ENCODE peak calls at places on chromosome 21, in nine cellular contexts. W, A, T, G, Z, E, S, X and R are unnamed samples. For H3K9me3, the result is how much of the 10 kb centered on the place peaks cover.

GRCh38 chr21:28538987-28539622 is 453.6 kb downstream of the LTN1 start:
- DNase-seq in W (no peak), A (no peak), T (no peak), G (peak), Z (no peak), E (no peak), S (no peak), X (no peak), R (peak)

GRCh38 chr21:43884012-43884860 is 19.2 kb downstream of the AGPAT3 start:
- DNase-seq in W (no peak), A (no peak), T (no peak), G (peak), Z (peak), E (peak), S (peak), X (no peak), R (no peak)

GRCh38 chr21:38343691-38344090 is 86.9 kb downstream of the KCNJ15 start:
- DNase-seq in W (peak), A (no peak), T (no peak), G (peak), Z (no peak), E (no peak), S (no peak), X (no peak), R (no peak)

GRCh38 chr21:37582613-37583012 is 216.0 kb downstream of the DYRK1A start:
- DNase-seq in W (no peak), A (no peak), T (no peak), G (peak), Z (no peak), E (no peak), S (no peak), X (peak), R (peak)

GRCh38 chr21:26977741-26978140 is 10.9 kb upstream of the ADAMTS5 start:
- DNase-seq in W (no peak), A (no peak), T (no peak), G (no peak), Z (no peak), E (no peak), S (no peak), X (no peak), R (no peak)

GRCh38 chr21:38234395-38235142 is 22.2 kb upstream of the KCNJ15 start:
- DNase-seq in W (no peak), A (no peak), T (no peak), G (no peak), Z (no peak), E (no peak), S (peak), X (no peak), R (no peak)

GRCh38 chr21:38479641-38480515 is 18.4 kb downstream of the ERG start:
- DNase-seq in W (no peak), A (no peak), T (no peak), G (no peak), Z (no peak), E (no peak), S (no peak), X (no peak), R (no peak)

GRCh38 chr21:37365657-37366487 is 701 bp upstream of the DYRK1A start:
- DNase-seq in W (peak), A (peak), T (peak), G (peak), Z (peak), E (peak), S (peak), X (peak), R (no peak)

GRCh38 chr21:14737278-14737677 is 191.2 kb upstream of the SAMSN1 start:
- DNase-seq in W (no peak), A (no peak), T (no peak), G (peak), Z (no peak), E (no peak), S (no peak), X (no peak), R (no peak)

GRCh38 chr21:25896657-25897056 is 161.9 kb downstream of the GABPA start:
- DNase-seq in W (no peak), A (no peak), T (no peak), G (no peak), Z (no peak), E (no peak), S (no peak), X (no peak), R (no peak)

GRCh38 chr21:46624050-46624449 is 11.4 kb upstream of the PRMT2 start:
- DNase-seq in W (no peak), A (peak), T (no peak), G (no peak), Z (no peak), E (no peak), S (no peak), X (no peak), R (no peak)

GRCh38 chr21:46667191-46667734 is 31.8 kb downstream of the PRMT2 start:
- DNase-seq in W (no peak), A (no peak), T (no peak), G (peak), Z (no peak), E (peak), S (no peak), X (no peak), R (no peak)

GRCh38 chr21:35748683-35749314 is 311.5 kb downstream of the SETD4 start:
- DNase-seq in W (no peak), A (no peak), T (no peak), G (no peak), Z (no peak), E (no peak), S (no peak), X (no peak), R (no peak)

GRCh38 chr21:43603641-43604504 is 55.4 kb downstream of the HSF2BP start:
- DNase-seq in W (no peak), A (no peak), T (no peak), G (no peak), Z (no peak), E (no peak), S (no peak), X (no peak), R (no peak)

GRCh38 chr21:37435120-37435519 is 68.5 kb downstream of the DYRK1A start:
- DNase-seq in W (no peak), A (no peak), T (peak), G (peak), Z (no peak), E (peak), S (no peak), X (peak), R (peak)

GRCh38 chr21:26469789-26470188 is 103.3 kb downstream of the CYYR1 start:
- DNase-seq in W (no peak), A (no peak), T (no peak), G (no peak), Z (no peak), E (no peak), S (no peak), X (peak), R (no peak)

GRCh38 chr21:17191346-17191993 is 321.4 kb upstream of the CXADR start:
- DNase-seq in W (no peak), A (no peak), T (no peak), G (no peak), Z (no peak), E (no peak), S (no peak), X (no peak), R (no peak)

GRCh38 chr21:43328591-43329360 is 98.2 kb downstream of the SIK1 start:
- DNase-seq in W (no peak), A (no peak), T (no peak), G (no peak), Z (no peak), E (no peak), S (no peak), X (no peak), R (no peak)

GRCh38 chr21:43193651-43194302 is 25.0 kb downstream of the CRYAA start:
- DNase-seq in W (no peak), A (peak), T (no peak), G (no peak), Z (peak), E (peak), S (no peak), X (peak), R (peak)

GRCh38 chr21:24428539-24429186 is 1178.6 kb downstream of the MRPL39 start:
- DNase-seq in W (no peak), A (no peak), T (no peak), G (no peak), Z (no peak), E (no peak), S (no peak), X (no peak), R (no peak)

GRCh38 chr21:24290151-24290833 is 1317.0 kb downstream of the MRPL39 start:
- DNase-seq in W (no peak), A (no peak), T (no peak), G (no peak), Z (no peak), E (no peak), S (no peak), X (no peak), R (no peak)

DNA sequence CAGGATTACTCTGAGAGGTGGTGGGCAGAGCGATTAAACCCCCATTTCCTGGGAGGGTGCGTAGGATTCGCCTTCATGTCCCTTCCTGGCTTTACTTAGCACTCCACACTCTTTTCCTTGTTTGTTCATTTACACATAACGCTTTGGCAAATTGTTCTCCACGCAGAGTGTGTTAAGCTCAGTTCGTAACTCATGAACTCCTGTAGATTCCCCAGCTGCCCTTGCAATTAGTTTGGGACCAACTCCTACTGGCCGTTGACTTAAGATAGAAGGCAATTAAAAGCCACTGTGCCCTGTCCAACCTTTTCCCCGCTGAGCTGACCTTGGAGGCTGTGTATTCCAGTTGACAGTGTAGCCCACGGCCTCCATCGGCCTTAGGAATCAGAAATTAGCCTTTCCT is 57.9 kb upstream of the IGSF5 start:
- DNase-seq in W (no peak), A (no peak), T (no peak), G (no peak), Z (no peak), E (no peak), S (peak), X (no peak), R (no peak)
- H3K27ac ChIP-seq in W (no peak), A (no peak), T (no peak), G (no peak), Z (no peak), E (no peak), S (peak), X (no peak), R (no peak)

DNA sequence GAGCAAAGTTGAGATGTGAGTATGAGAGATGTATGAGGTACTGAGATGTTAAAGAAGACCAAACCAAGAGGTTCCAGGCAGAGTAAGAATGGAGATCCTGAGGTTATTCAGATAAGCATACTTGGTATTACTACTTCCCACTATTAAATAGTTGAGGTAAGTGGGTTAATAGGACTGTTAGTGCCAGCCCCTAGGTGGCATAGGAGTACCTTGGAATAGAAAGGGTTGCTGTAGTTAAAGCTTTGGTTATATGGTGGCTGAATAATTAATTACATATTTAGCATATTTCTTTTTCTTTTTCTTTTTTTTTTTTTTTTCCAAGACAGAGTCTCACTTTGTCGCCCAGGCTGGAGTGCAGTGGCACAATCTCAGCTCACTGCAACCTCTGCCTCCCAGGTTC is 397.9 kb upstream of the TMPRSS15 start:
- DNase-seq in W (no peak), A (no peak), T (no peak), G (peak), Z (no peak), E (no peak), S (no peak), X (no peak), R (no peak)
- TF ChIP-seq CTCF in W (peak), A (no peak), T (no peak), G (no peak), Z (no peak), E (peak), S (no peak), X (no peak), R (no peak)

DNA sequence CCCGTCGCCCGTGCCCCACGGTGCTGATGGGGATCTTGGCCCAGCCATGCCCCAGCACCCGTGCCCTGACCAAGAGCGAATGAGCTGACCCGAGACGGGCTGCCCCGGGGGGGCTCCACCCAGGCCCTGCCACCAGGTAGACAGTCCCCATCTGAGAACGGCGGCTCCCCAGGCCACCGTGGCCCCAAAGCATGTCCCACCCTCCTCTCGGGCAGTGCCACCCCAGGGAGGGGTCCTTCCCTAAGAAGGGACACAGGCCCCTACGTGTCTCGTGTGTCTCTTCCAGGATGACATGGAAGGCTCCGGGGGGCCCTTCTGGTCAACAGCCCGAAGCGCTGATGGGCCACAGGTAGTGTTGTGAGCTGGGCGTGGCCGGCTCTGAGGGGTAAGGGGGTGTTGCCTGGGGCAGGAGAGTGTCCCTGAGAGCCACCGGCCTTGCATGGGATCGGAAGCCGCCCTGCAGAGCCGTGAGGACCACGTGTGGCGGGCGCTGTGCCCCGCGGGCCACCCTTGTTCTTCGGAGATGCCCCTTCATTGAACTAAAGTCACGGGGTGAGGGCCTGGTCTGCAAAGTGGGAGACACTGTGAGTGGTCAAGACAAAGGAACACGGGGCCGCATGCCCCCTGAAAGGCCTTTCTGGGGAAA is 55.0 kb downstream of the SLC19A1 start:
- DNase-seq in W (no peak), A (no peak), T (no peak), G (no peak), Z (no peak), E (no peak), S (no peak), X (no peak), R (no peak)
- H3K9me3 ChIP-seq in W (under half), A (under half), T (under half), G (under half), Z (under half), E (under half), S (under half), X (under half), R (under half)

GRCh38 chr21:42160111-42160949 is 58.6 kb upstream of the ABCG1 start:
- DNase-seq in W (no peak), A (peak), T (no peak), G (no peak), Z (peak), E (peak), S (no peak), X (no peak), R (no peak)

GRCh38 chr21:42161401-42161956 is 57.5 kb upstream of the ABCG1 start:
- DNase-seq in W (no peak), A (no peak), T (no peak), G (no peak), Z (no peak), E (peak), S (no peak), X (no peak), R (no peak)

GRCh38 chr21:42160950-42161225 is 58.1 kb upstream of the ABCG1 start:
- DNase-seq in W (no peak), A (no peak), T (no peak), G (no peak), Z (no peak), E (no peak), S (no peak), X (no peak), R (no peak)

GRCh38 chr21:42158846-42159245 is 60.1 kb upstream of the ABCG1 start:
- DNase-seq in W (no peak), A (peak), T (no peak), G (no peak), Z (no peak), E (no peak), S (no peak), X (no peak), R (no peak)

DNA sequence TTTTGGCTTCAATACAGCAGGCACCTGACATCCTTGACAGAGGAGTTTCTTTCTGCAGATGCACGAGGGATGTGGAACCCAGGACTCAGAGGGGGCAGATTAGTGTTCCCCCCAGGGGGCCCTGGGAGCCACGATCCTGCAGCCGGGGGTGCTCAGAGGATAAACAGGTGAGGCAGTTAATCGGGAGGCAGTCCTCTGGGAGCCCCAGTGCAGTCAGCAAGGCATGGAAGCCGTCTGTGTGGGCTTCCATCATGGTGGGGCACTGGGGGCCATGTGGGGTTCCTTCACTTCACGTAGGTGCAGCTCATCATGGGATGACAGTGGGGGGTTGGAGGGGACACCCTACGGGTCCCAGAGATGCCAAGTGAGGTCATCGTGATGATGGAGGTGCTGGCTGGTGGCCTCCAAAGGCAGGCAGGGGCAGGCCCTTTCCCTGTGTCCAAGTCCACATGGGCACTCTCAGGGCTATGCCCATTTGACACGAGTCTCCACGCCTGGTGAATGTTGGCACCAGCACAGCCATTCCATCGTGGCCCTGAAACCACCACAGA is 59.3 kb upstream of the ABCG1 start:
- DNase-seq in W (no peak), A (peak), T (no peak), G (no peak), Z (no peak), E (peak), S (no peak), X (no peak), R (no peak)
- H3K27ac ChIP-seq in W (no peak), A (no peak), T (no peak), G (no peak), Z (no peak), E (no peak), S (no peak), X (no peak), R (no peak)

DNA sequence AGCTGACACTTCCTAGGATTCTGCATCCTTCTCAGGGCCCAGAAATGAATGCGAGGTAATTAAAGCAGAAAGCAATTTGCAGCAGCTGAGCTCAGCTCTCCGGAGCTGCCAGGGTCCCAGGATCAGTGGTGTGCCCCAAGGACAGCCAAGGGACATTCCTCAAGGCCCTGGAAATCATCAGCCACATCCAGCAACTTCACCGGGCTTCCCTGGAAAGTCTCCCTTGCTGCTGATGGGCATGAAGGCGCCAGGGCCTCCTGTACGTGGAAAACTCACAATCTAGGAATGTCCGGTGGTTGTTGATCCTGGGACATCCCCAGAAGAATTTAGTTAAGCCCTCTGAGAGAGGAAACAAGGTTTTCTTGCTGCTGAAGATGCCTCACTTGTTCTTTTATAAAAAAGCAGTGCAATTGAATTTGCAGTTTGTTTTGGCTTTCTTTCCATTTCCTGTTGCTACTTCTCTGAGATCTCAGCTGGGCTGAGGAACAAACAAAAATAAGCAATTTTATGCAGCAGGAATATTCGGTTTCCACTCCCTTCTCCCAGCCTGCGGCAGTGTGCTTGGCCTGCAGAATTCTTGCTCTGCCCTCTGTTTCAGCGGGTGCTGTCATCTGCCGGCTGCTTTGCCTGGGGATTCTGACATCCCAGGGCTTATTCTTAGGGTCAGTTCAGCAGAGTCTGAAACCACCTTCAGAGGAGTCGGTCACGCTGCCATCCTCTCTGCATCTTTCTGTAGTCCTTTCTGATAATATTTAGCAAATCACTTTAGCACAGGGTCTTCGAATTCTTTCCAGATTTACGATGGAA is 85.9 kb downstream of the TCP10L start:
- DNase-seq in W (no peak), A (no peak), T (no peak), G (peak), Z (no peak), E (no peak), S (no peak), X (no peak), R (no peak)
- TF ChIP-seq CTCF in W (no peak), A (no peak), T (no peak), G (no peak), Z (no peak), E (no peak), S (no peak), X (no peak), R (peak)

GRCh38 chr21:20257052-20257451 is 741.2 kb upstream of the NCAM2 start:
- DNase-seq in W (no peak), A (no peak), T (no peak), G (no peak), Z (no peak), E (no peak), S (no peak), X (no peak), R (no peak)
- H3K9me3 ChIP-seq in W (under half), A (under half), T (under half), G (under half), Z (under half), E (under half), S (under half), X (under half), R (under half)

DNA sequence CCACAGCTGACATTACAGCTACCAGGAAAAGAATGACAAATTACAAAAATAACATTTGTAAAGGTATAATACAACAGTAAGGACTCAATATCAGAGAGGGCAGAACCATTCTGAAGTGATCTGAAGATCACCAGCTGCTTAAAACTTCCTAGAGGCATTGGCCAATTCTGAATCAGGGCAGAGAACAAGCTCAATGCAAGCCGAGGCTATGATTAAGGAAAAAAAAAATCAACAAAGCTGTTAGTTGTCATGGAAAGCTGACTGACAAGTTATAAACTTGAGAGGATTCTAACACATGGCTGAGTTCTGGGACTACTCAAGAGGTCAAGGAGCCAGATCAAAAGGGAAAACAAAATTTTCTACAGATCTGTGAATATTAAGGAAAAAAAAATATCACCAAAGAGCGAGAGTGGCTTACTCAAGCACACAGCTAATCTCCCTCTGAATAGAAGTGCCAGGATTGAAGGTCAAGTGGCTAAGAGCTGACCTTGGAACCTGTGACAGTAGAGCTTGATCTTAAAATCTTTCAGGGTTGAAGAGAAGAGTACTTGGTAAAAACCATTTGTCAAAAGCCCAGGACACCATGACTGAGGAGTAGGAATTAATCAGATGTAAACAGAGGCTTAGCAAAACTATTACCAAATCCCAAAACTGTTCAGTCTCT is 383.4 kb downstream of the USP25 start:
- DNase-seq in W (no peak), A (no peak), T (no peak), G (no peak), Z (no peak), E (no peak), S (no peak), X (no peak), R (no peak)
- H3K27ac ChIP-seq in W (peak), A (peak), T (no peak), G (no peak), Z (no peak), E (no peak), S (no peak), X (no peak), R (no peak)